ENCODE peak calls at places on chromosomes 2 and 18, in nine cellular contexts. One of them, this sample, is unnamed.

GRCh38 chr2:42842418-42842817 is 50.0 kb upstream of the HAAO start:
- DNase-seq in progenitor cell of endocrine pancreas: no peak
- DNase-seq in GM06990: no peak
- DNase-seq in chondrocyte: no peak
- DNase-seq in AG10803: no peak
- DNase-seq in CD4-positive, alpha-beta T cell: no peak
- DNase-seq in A549: no peak
- DNase-seq in kidney: no peak
- DNase-seq in GM13976: no peak
- DNase-seq in this sample: no peak

GRCh38 chr2:62379576-62379975 is 126.4 kb downstream of the TMEM17 start:
- DNase-seq in chondrocyte: no peak
- DNase-seq in CD4-positive, alpha-beta T cell: no peak
- DNase-seq in A549: no peak
- DNase-seq in AG10803: no peak
- DNase-seq in progenitor cell of endocrine pancreas: no peak
- DNase-seq in GM13976: no peak
- DNase-seq in GM06990: no peak
- DNase-seq in kidney: no peak
- DNase-seq in this sample: no peak

GRCh38 chr18:35876243-35876642 is 96.2 kb upstream of the RMP24 start:
- DNase-seq in progenitor cell of endocrine pancreas: no peak
- DNase-seq in A549: no peak
- DNase-seq in chondrocyte: no peak
- DNase-seq in kidney: no peak
- DNase-seq in AG10803: no peak
- DNase-seq in CD4-positive, alpha-beta T cell: no peak
- DNase-seq in GM13976: no peak
- DNase-seq in GM06990: no peak
- DNase-seq in this sample: no peak

GRCh38 chr18:2982452-2983172 is 30.3 kb downstream of the LPIN2 start:
- DNase-seq in progenitor cell of endocrine pancreas: no peak
- DNase-seq in CD4-positive, alpha-beta T cell: no peak
- DNase-seq in GM06990: no peak
- DNase-seq in GM13976: no peak
- DNase-seq in chondrocyte: no peak
- DNase-seq in A549: no peak
- DNase-seq in AG10803: no peak
- DNase-seq in kidney: no peak
- DNase-seq in this sample: no peak

GRCh38 chr2:72953976-72954375 is 36.7 kb downstream of the EMX1 start:
- DNase-seq in chondrocyte: no peak
- DNase-seq in CD4-positive, alpha-beta T cell: no peak
- DNase-seq in A549: no peak
- DNase-seq in AG10803: no peak
- DNase-seq in kidney: peak
- DNase-seq in GM06990: no peak
- DNase-seq in progenitor cell of endocrine pancreas: no peak
- DNase-seq in GM13976: no peak
- DNase-seq in this sample: peak

GRCh38 chr2:201345636-201346213 is 11.4 kb downstream of the FLACC1 start:
- DNase-seq in AG10803: no peak
- DNase-seq in A549: no peak
- DNase-seq in GM13976: no peak
- DNase-seq in chondrocyte: no peak
- DNase-seq in progenitor cell of endocrine pancreas: no peak
- DNase-seq in GM06990: no peak
- DNase-seq in kidney: no peak
- DNase-seq in CD4-positive, alpha-beta T cell: no peak
- DNase-seq in this sample: no peak

GRCh38 chr2:43110442-43110871 is 115.9 kb downstream of the ZFP36L2 start:
- DNase-seq in chondrocyte: no peak
- DNase-seq in kidney: no peak
- DNase-seq in CD4-positive, alpha-beta T cell: no peak
- DNase-seq in A549: no peak
- DNase-seq in GM06990: no peak
- DNase-seq in GM13976: no peak
- DNase-seq in AG10803: peak
- DNase-seq in progenitor cell of endocrine pancreas: no peak
- DNase-seq in this sample: peak

GRCh38 chr18:27605107-27605834 is 420.2 kb upstream of the CHST9 start:
- DNase-seq in kidney: no peak
- DNase-seq in A549: peak
- DNase-seq in GM13976: peak
- DNase-seq in CD4-positive, alpha-beta T cell: no peak
- DNase-seq in progenitor cell of endocrine pancreas: peak
- DNase-seq in GM06990: no peak
- DNase-seq in AG10803: peak
- DNase-seq in chondrocyte: no peak
- DNase-seq in this sample: peak

GRCh38 chr18:58373486-58373885 is 255.4 kb downstream of the ALPK2 start:
- DNase-seq in AG10803: no peak
- DNase-seq in GM06990: no peak
- DNase-seq in CD4-positive, alpha-beta T cell: no peak
- DNase-seq in kidney: no peak
- DNase-seq in GM13976: no peak
- DNase-seq in progenitor cell of endocrine pancreas: no peak
- DNase-seq in A549: no peak
- DNase-seq in chondrocyte: no peak
- DNase-seq in this sample: no peak

GRCh38 chr18:48611196-48611595 is 72.4 kb downstream of the CTIF start:
- DNase-seq in GM06990: no peak
- DNase-seq in CD4-positive, alpha-beta T cell: no peak
- DNase-seq in GM13976: no peak
- DNase-seq in kidney: peak
- DNase-seq in chondrocyte: no peak
- DNase-seq in progenitor cell of endocrine pancreas: no peak
- DNase-seq in A549: no peak
- DNase-seq in AG10803: no peak
- DNase-seq in this sample: no peak

GRCh38 chr18:45085916-45086624 is 405.4 kb downstream of the SETBP1 start:
- DNase-seq in CD4-positive, alpha-beta T cell: no peak
- DNase-seq in AG10803: no peak
- DNase-seq in GM13976: no peak
- DNase-seq in A549: no peak
- DNase-seq in chondrocyte: no peak
- DNase-seq in progenitor cell of endocrine pancreas: no peak
- DNase-seq in GM06990: no peak
- DNase-seq in kidney: no peak
- DNase-seq in this sample: no peak

GRCh38 chr2:216803803-216804202 is 56.1 kb downstream of the TNP1 start:
- DNase-seq in progenitor cell of endocrine pancreas: no peak
- DNase-seq in kidney: no peak
- DNase-seq in GM13976: no peak
- DNase-seq in CD4-positive, alpha-beta T cell: no peak
- DNase-seq in AG10803: no peak
- DNase-seq in chondrocyte: no peak
- DNase-seq in A549: no peak
- DNase-seq in GM06990: no peak
- DNase-seq in this sample: no peak

GRCh38 chr2:69518836-69519235 is 81.6 kb upstream of the NFU1 start:
- DNase-seq in kidney: no peak
- DNase-seq in chondrocyte: no peak
- DNase-seq in CD4-positive, alpha-beta T cell: no peak
- DNase-seq in A549: no peak
- DNase-seq in AG10803: no peak
- DNase-seq in GM06990: no peak
- DNase-seq in GM13976: no peak
- DNase-seq in progenitor cell of endocrine pancreas: no peak
- DNase-seq in this sample: no peak

GRCh38 chr2:148640767-148641166 is 3.8 kb upstream of the EPC2 start:
- DNase-seq in AG10803: peak
- DNase-seq in chondrocyte: no peak
- DNase-seq in GM06990: no peak
- DNase-seq in A549: no peak
- DNase-seq in kidney: no peak
- DNase-seq in progenitor cell of endocrine pancreas: no peak
- DNase-seq in CD4-positive, alpha-beta T cell: no peak
- DNase-seq in GM13976: no peak
- DNase-seq in this sample: no peak
- TF ChIP-seq CTCF in AG10803: peak
- TF ChIP-seq CTCF in chondrocyte: peak
- TF ChIP-seq CTCF in GM06990: no peak
- TF ChIP-seq CTCF in A549: peak
- TF ChIP-seq CTCF in kidney: peak
- TF ChIP-seq CTCF in progenitor cell of endocrine pancreas: no peak
- TF ChIP-seq CTCF in CD4-positive, alpha-beta T cell: no peak
- TF ChIP-seq CTCF in GM13976: no peak
- TF ChIP-seq CTCF in this sample: peak

DNA sequence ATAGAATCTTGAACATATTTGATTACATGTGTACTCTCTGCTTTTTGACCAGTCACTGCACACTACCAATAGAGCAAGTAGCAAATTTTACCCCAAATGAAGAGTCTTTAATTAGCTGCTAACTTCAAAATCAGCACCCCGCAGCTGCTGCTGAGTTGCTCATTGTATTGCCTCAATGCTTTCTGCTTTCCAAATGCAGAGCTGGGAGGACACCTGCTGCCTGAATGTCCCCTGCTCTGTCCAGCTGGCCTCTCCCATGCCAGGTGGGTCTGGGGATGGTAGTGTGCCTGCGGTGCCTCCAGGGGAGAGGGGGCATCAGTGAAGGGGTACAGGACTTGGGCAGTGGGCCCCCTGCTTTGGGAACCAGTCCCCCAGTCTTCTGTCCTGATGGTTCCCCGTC is 184.8 kb downstream of the PRKCE start:
- DNase-seq in GM06990: peak
- DNase-seq in chondrocyte: no peak
- DNase-seq in progenitor cell of endocrine pancreas: no peak
- DNase-seq in GM13976: no peak
- DNase-seq in CD4-positive, alpha-beta T cell: no peak
- DNase-seq in AG10803: no peak
- DNase-seq in kidney: no peak
- DNase-seq in A549: no peak
- DNase-seq in this sample: no peak
- TF ChIP-seq CTCF in GM06990: peak
- TF ChIP-seq CTCF in chondrocyte: no peak
- TF ChIP-seq CTCF in progenitor cell of endocrine pancreas: no peak
- TF ChIP-seq CTCF in GM13976: peak
- TF ChIP-seq CTCF in CD4-positive, alpha-beta T cell: no peak
- TF ChIP-seq CTCF in AG10803: no peak
- TF ChIP-seq CTCF in kidney: no peak
- TF ChIP-seq CTCF in A549: no peak
- TF ChIP-seq CTCF in this sample: no peak

GRCh38 chr2:234463626-234464290 is 33.1 kb downstream of the ARL4C start:
- DNase-seq in AG10803: no peak
- DNase-seq in kidney: no peak
- DNase-seq in A549: peak
- DNase-seq in GM13976: no peak
- DNase-seq in GM06990: no peak
- DNase-seq in CD4-positive, alpha-beta T cell: peak
- DNase-seq in progenitor cell of endocrine pancreas: no peak
- DNase-seq in chondrocyte: no peak
- DNase-seq in this sample: no peak
- TF ChIP-seq CTCF in AG10803: no peak
- TF ChIP-seq CTCF in kidney: no peak
- TF ChIP-seq CTCF in A549: no peak
- TF ChIP-seq CTCF in GM13976: no peak
- TF ChIP-seq CTCF in GM06990: no peak
- TF ChIP-seq CTCF in CD4-positive, alpha-beta T cell: no peak
- TF ChIP-seq CTCF in progenitor cell of endocrine pancreas: no peak
- TF ChIP-seq CTCF in chondrocyte: no peak
- TF ChIP-seq CTCF in this sample: no peak

DNA sequence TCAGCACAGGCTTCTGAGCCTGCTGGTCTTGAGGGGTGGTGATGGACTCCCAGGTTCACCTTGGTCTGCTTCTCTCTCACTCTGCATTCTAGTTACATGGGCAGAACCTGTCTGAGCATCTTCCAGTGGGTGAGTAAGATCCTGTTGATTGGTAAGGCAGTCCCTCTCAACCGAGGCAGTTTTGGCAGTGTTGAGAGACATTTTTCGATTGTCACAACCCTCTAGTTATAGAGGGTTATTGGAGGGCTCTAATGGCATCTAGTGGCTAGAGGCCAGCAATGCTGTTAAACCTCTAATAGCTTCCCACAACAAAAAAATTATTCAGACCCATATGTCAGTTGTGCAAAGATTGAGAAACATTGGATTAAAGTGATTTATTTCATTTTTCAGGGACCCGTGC is 9.3 kb upstream of the MGAT5 start:
- DNase-seq in chondrocyte: no peak
- DNase-seq in kidney: no peak
- DNase-seq in GM13976: no peak
- DNase-seq in progenitor cell of endocrine pancreas: no peak
- DNase-seq in AG10803: peak
- DNase-seq in A549: no peak
- DNase-seq in GM06990: no peak
- DNase-seq in CD4-positive, alpha-beta T cell: no peak
- DNase-seq in this sample: no peak
- TF ChIP-seq CTCF in chondrocyte: no peak
- TF ChIP-seq CTCF in kidney: no peak
- TF ChIP-seq CTCF in GM13976: peak
- TF ChIP-seq CTCF in progenitor cell of endocrine pancreas: no peak
- TF ChIP-seq CTCF in AG10803: no peak
- TF ChIP-seq CTCF in A549: no peak
- TF ChIP-seq CTCF in GM06990: peak
- TF ChIP-seq CTCF in CD4-positive, alpha-beta T cell: no peak
- TF ChIP-seq CTCF in this sample: no peak

DNA sequence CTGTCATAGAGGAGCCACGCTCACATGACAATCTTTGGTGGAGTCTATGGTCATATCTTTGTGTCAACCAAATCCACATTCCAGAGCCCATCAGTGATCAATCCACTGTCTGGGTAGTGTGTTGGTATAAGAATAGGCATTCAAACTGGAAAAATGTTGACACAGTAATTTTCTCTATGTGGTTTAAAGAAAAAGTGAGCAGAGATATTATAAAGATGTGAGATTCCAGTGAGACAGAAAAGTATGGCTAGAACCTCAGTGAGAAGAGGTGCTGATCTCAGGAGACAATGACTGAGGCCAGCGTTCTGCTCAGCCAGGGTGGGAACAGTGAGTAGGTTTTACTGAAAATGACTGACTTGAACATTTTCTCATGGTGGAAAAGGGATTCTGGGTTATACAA is 215.0 kb downstream of the IRS1 start:
- DNase-seq in A549: no peak
- DNase-seq in CD4-positive, alpha-beta T cell: no peak
- DNase-seq in kidney: no peak
- DNase-seq in AG10803: no peak
- DNase-seq in chondrocyte: no peak
- DNase-seq in GM13976: no peak
- DNase-seq in GM06990: no peak
- DNase-seq in progenitor cell of endocrine pancreas: no peak
- DNase-seq in this sample: no peak
- TF ChIP-seq CTCF in A549: no peak
- TF ChIP-seq CTCF in CD4-positive, alpha-beta T cell: no peak
- TF ChIP-seq CTCF in kidney: no peak
- TF ChIP-seq CTCF in AG10803: no peak
- TF ChIP-seq CTCF in chondrocyte: no peak
- TF ChIP-seq CTCF in GM13976: no peak
- TF ChIP-seq CTCF in GM06990: no peak
- TF ChIP-seq CTCF in progenitor cell of endocrine pancreas: no peak
- TF ChIP-seq CTCF in this sample: no peak

This sample was measured in osteoblast.